ENCODE peak calls at places on chromosomes 12 and 14, in five cellular contexts. Q, B, G, M and Z are unnamed samples.

GRCh38 chr14:20468773-20469241 is 399 bp upstream of the PNP start:
- DNase-seq in Q (no peak), B (no peak), G (no peak), M (no peak), Z (no peak)

GRCh38 chr14:50677527-50678063 is 9.5 kb upstream of the SAV1 start:
- DNase-seq in Q (peak; percentile 67), B (peak; percentile 67), G (no peak), M (no peak), Z (peak; percentile 76)

GRCh38 chr12:68259318-68259940 is 6.0 kb upstream of the IL22 start:
- DNase-seq in Q (peak; percentile 92), B (peak; percentile 44), G (no peak), M (no peak), Z (peak; percentile 65)

GRCh38 chr14:98808494-98809407 is 463.2 kb downstream of the BCL11B start:
- DNase-seq in Q (no peak), B (no peak), G (no peak), M (no peak), Z (no peak)

GRCh38 chr14:64998455-64998931 is 11.8 kb downstream of the FNTB start:
- DNase-seq in Q (peak; percentile 32), B (no peak), G (no peak), M (no peak), Z (peak; percentile 33)

GRCh38 chr14:61381589-61381988 is 60.2 kb downstream of the PRKCH start:
- DNase-seq in Q (no peak), B (no peak), G (no peak), M (no peak), Z (no peak)

GRCh38 chr12:131491155-131491554 is 219.7 kb upstream of the SFSWAP start:
- DNase-seq in Q (no peak), B (no peak), G (no peak), M (no peak), Z (no peak)

GRCh38 chr14:28608438-28608837 is 158.1 kb upstream of the FOXG1 start:
- DNase-seq in Q (no peak), B (peak; percentile 63), G (no peak), M (no peak), Z (peak; percentile 71)

GRCh38 chr12:47184229-47184628 is 104.5 kb upstream of the AMIGO2 start:
- DNase-seq in Q (no peak), B (no peak), G (no peak), M (no peak), Z (no peak)

GRCh38 chr14:71362920-71363584 is 455.8 kb downstream of the PCNX1 start:
- DNase-seq in Q (peak; percentile 73), B (peak; percentile 88), G (no peak), M (no peak), Z (peak; percentile 87)

GRCh38 chr14:30180219-30180618 is 252.6 kb upstream of the PRKD1 start:
- DNase-seq in Q (peak; percentile 63), B (peak; percentile 51), G (no peak), M (no peak), Z (peak; percentile 55)

GRCh38 chr14:68574906-68575305 is 218.0 kb downstream of the ZFP36L1 start:
- DNase-seq in Q (peak; percentile 70), B (peak; percentile 81), G (no peak), M (no peak), Z (peak; percentile 74)

GRCh38 chr14:61154606-61155005 is 126.5 kb downstream of the TMEM30B start:
- DNase-seq in Q (peak; percentile 56), B (no peak), G (no peak), M (no peak), Z (no peak)

GRCh38 chr14:92930737-92931602 is 8.0 kb downstream of the CHGA start:
- DNase-seq in Q (no peak), B (no peak), G (no peak), M (no peak), Z (no peak)

GRCh38 chr12:71746983-71747611 is 7.6 kb upstream of the RAB21 start:
- DNase-seq in Q (peak; percentile 73), B (peak; percentile 80), G (no peak), M (no peak), Z (peak; percentile 80)

GRCh38 chr12:6829532-6830220 is 1.5 kb downstream of the P3H3 start:
- DNase-seq in Q (peak; percentile 43), B (no peak), G (peak; percentile 32), M (no peak), Z (no peak)

GRCh38 chr14:96888593-96888992 is 91.4 kb downstream of the VRK1 start:
- DNase-seq in Q (no peak), B (no peak), G (no peak), M (no peak), Z (no peak)

GRCh38 chr12:113862570-113863454 is 103.3 kb downstream of the RBM19 start:
- DNase-seq in Q (peak; percentile 94), B (peak; percentile 88), G (no peak), M (no peak), Z (peak; percentile 95)

GRCh38 chr14:89214221-89214965 is 202.6 kb downstream of the FOXN3 start:
- DNase-seq in Q (no peak), B (no peak), G (no peak), M (no peak), Z (no peak)

GRCh38 chr14:96861568-96862310 is 64.6 kb downstream of the VRK1 start:
- DNase-seq in Q (no peak), B (no peak), G (no peak), M (no peak), Z (no peak)

GRCh38 chr12:132488127-132489077 is 1.5 kb upstream of the FBRSL1 start:
- DNase-seq in Q (no peak), B (no peak), G (peak; percentile 59), M (no peak), Z (no peak)

DNA sequence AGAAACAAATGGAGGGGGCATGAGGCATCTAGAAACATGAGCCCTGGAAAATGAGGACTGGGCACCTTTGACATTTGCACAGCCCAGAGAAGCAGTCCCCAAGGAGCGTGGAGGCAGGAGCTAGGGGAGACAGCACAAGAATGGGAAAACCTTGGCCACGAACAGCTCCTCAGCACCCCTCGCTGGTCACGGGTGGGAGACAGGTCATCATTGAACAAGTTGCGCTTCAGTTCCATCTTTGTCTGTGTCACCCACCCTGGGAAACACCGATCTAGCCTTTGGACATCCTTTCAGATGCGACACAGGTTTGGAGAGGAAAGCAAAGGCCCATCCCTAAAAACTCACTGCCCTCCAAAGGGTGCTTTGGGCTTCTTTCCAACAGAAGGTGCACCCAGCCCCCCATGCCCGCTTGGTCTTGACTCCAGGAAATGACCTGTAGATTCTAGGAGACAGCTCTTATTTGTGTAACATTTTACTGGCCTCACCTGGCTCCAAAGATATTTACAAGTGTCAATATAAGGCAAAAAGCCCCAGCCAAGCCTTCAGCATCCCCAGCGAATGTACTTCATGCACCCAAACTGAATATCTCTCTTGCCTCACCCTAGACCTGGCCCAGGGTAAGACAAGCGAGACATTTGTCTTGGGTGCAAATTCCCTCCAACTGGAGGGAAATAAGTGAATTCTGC is 28.8 kb upstream of the CLMN start:
- DNase-seq in Q (no peak), B (no peak), G (no peak), M (no peak), Z (no peak)
- TF ChIP-seq CTCF in Q (no peak), B (no peak), G (no peak), M (no peak), Z (no peak)

GRCh38 chr12:119288559-119288958 is 46.0 kb upstream of the CCDC60 start:
- DNase-seq in Q (no peak), B (no peak), G (no peak), M (no peak), Z (no peak)
- H3K4me3 ChIP-seq in Q (no peak overlapping the region), B (no peak overlapping the region), G (no peak overlapping the region), M (no peak overlapping the region), Z (no peak overlapping the region)

GRCh38 chr12:10175849-10176641 is 2.8 kb upstream of the TMEM52B start:
- DNase-seq in Q (no peak), B (no peak), G (no peak), M (no peak), Z (no peak)
- TF ChIP-seq CTCF in Q (no peak), B (no peak), G (no peak), M (no peak), Z (no peak)

GRCh38 chr12:39145175-39145999 is 240.0 kb upstream of the CPNE8 start:
- DNase-seq in Q (no peak), B (peak; percentile 58), G (no peak), M (no peak), Z (peak; percentile 43)
- H3K4me3 ChIP-seq in Q (no peak overlapping the region), B (peak overlapping the region; percentile 26), G (peak overlapping the region; percentile 54), M (peak overlapping the region; percentile 52), Z (peak overlapping the region; percentile 54)

GRCh38 chr14:81927069-81927468 is 393.4 kb upstream of the SEL1L start:
- DNase-seq in Q (no peak), B (peak; percentile 32), G (no peak), M (no peak), Z (no peak)
- TF ChIP-seq CTCF in Q (no peak), B (peak; percentile 31), G (no peak), M (no peak), Z (no peak)

GRCh38 chr12:25051583-25052190 is 102.8 kb upstream of the BCAT1 start:
- DNase-seq in Q (no peak), B (no peak), G (peak; percentile 73), M (no peak), Z (no peak)

GRCh38 chr12:25053021-25053271 is 104.0 kb upstream of the BCAT1 start:
- DNase-seq in Q (no peak), B (no peak), G (no peak), M (no peak), Z (no peak)

GRCh38 chr12:25051171-25051570 is 102.3 kb upstream of the BCAT1 start:
- DNase-seq in Q (no peak), B (no peak), G (no peak), M (no peak), Z (no peak)

GRCh38 chr12:25054076-25054782 is 105.3 kb upstream of the BCAT1 start:
- DNase-seq in Q (no peak), B (no peak), G (no peak), M (no peak), Z (no peak)

DNA sequence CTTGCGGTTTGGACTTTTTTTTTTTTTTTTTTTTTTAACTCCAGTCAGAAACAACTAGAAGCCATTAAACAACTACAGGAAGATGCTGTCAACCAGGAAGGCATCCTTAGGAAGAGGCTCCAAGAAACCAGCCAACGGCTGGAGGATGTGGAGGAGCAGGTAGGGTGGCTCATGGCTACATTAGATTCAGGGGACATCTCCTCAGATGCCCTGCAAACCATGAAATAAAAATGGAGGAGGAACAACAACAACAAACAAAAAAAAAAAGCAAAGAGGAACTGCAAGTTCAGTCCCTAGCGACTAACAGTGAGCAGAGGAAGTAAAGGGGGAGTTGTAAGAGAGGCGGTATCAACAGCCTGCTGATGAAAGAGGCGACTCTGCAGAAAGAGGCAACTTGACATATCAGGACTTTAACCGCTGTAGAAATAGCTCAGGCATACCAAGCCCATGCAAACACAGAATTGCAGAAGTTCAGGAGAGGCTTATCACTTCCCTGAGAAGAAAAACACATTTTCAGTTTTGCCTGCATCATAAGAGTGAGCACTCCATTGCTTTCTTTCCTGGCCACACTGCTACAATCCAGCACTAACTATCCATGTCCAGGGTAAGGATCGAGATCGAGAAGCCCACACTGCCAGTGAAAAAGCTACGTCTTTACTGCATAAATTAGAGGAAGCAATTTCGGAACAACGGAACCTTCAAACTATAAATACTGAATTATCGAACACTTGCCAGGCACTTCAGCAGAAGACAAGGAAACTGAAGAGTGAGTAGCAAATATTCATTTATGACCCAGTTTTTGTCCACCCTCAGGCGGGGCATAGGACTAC is 103.5 kb upstream of the BCAT1 start:
- DNase-seq in Q (no peak), B (peak; percentile 42), G (peak; percentile 67), M (no peak), Z (peak; percentile 24)
- H3K4me3 ChIP-seq in Q (no peak overlapping the region), B (no peak overlapping the region), G (peak overlapping the region; percentile 35), M (peak overlapping the region; percentile 29), Z (no peak overlapping the region)